ENCODE peak calls at places on chromosomes 7 and 10, in six cellular contexts. R, L, F, H, J and C are unnamed samples.

GRCh38 chr7:71210220-71210619 is 78.3 kb downstream of the GALNT17 start:
- DNase-seq in R (no peak), L (no peak), F (no peak), H (no peak), J (no peak), C (no peak)

GRCh38 chr10:119425102-119425880 is 117.2 kb downstream of the RGS10 start:
- DNase-seq in R (no peak), L (no peak), F (no peak), H (no peak), J (no peak), C (no peak)

GRCh38 chr7:42238709-42239395 is 1.8 kb upstream of the GLI3 start:
- DNase-seq in R (peak), L (no peak), F (peak), H (no peak), J (no peak), C (no peak)

GRCh38 chr7:151648429-151648828 is 128.7 kb upstream of the RHEB start:
- DNase-seq in R (no peak), L (no peak), F (no peak), H (no peak), J (no peak), C (no peak)

GRCh38 chr7:104442461-104442860 is 114.1 kb downstream of the LHFPL3 start:
- DNase-seq in R (no peak), L (no peak), F (no peak), H (no peak), J (no peak), C (no peak)

GRCh38 chr10:71634531-71635164 is 84.9 kb downstream of the C10orf105 start:
- DNase-seq in R (no peak), L (no peak), F (no peak), H (no peak), J (no peak), C (no peak)

GRCh38 chr10:119768455-119769094 is 42.7 kb downstream of the INPP5F start:
- DNase-seq in R (no peak), L (no peak), F (peak), H (no peak), J (no peak), C (no peak)

GRCh38 chr7:75639071-75639892 is 99.5 kb downstream of the HIP1 start:
- DNase-seq in R (no peak), L (no peak), F (peak), H (peak), J (peak), C (no peak)